ENCODE peak calls at places on chromosomes 16 and 17, in ten cellular contexts. S is esophagus squamous epithelium, X is right lobe of liver, O is ovary, D is adrenal gland, F is sigmoid colon, T is heart left ventricle, Q is IMR-90, W is uterus, L is A549. U is an unnamed sample.

GRCh38 chr16:68068926-68069325 is 16.2 kb upstream of the NFATC3 start:
- DNase-seq in S (no peak), X (no peak), O (no peak), D (no peak), F (no peak), T (no peak), Q (no peak), W (no peak), L (no peak), U (no peak)

GRCh38 chr17:16507918-16508533 is 16.0 kb upstream of the LRRC75A start:
- DNase-seq in S (no peak), X (no peak), O (no peak), D (no peak), F (no peak), T (no peak), Q (peak; percentile 17), W (no peak), L (no peak), U (peak; percentile 42)

GRCh38 chr17:77425791-77426641 is 285.2 kb downstream of the SEC14L1 start:
- DNase-seq in S (no peak), X (no peak), O (peak; percentile 79), D (peak; percentile 94), F (peak; percentile 98), T (no peak), Q (peak; percentile 87), W (peak; percentile 95), L (peak; percentile 97), U (no peak)

GRCh38 chr17:36923814-36924221 is 13.5 kb upstream of the LHX1 start:
- DNase-seq in S (no peak), X (no peak), O (no peak), D (peak; percentile 28), F (no peak), T (no peak), Q (no peak), W (no peak), L (no peak), U (no peak)

GRCh38 chr16:4371481-4372314 is at the start of gene VASN:
- DNase-seq in S (no peak), X (peak; percentile 89), O (peak; percentile 90), D (peak; percentile 76), F (peak; percentile 92), T (peak; percentile 82), Q (peak; percentile 75), W (peak; percentile 85), L (peak; percentile 78), U (peak; percentile 87)

GRCh38 chr17:83195330-83196087 is 116.1 kb downstream of the METRNL start:
- DNase-seq in S (no peak), X (peak; percentile 19), O (no peak), D (peak; percentile 6), F (peak; percentile 69), T (peak; percentile 50), Q (no peak), W (no peak), L (no peak), U (peak; percentile 31)

GRCh38 chr17:36149296-36149820 is 27.1 kb downstream of the TBC1D3B start:
- DNase-seq in S (no peak), X (no peak), O (peak; percentile 29), D (peak; percentile 35), F (peak; percentile 64), T (peak; percentile 43), Q (peak; percentile 33), W (peak; percentile 15), L (no peak), U (no peak)

GRCh38 chr16:31050280-31051030 is 17.1 kb downstream of the STX4 start:
- DNase-seq in S (no peak), X (no peak), O (no peak), D (no peak), F (no peak), T (no peak), Q (no peak), W (no peak), L (no peak), U (no peak)

GRCh38 chr17:2303278-2304188 is at the start of the genes SMG6 and SRR:
- DNase-seq in S (peak; percentile 52), X (peak; percentile 94), O (peak; percentile 92), D (peak; percentile 92), F (peak; percentile 95), T (peak; percentile 93), Q (peak; percentile 75), W (peak; percentile 89), L (peak; percentile 95), U (peak; percentile 89)

DNA sequence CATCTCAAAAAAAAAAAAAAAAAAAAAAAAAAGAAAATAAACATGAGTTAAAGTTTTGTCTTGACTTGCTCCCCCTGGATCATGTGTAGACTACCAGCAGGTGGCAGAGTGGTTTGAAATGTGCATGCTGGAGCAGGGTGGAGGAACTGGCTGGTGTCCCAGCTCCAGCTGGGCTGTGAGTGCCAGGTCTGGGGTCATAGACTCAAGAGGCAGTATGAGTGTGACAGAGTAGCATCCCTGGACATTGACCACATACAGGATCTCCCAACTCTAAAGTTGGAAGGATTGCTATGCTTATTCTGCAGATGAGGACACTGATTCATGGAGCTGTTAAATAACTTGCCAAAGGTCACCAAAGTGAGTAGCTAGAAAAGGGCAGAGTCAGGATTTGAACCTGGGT is 198.0 kb upstream of the MPHOSPH6 start:
- DNase-seq in S (no peak), X (peak; percentile 72), O (no peak), D (peak; percentile 16), F (no peak), T (peak; percentile 72), Q (peak; percentile 32), W (no peak), L (peak; percentile 13), U (no peak)
- TF ChIP-seq CTCF in S (no peak), X (peak; percentile 44), O (no peak), D (no peak), F (no peak), T (peak; percentile 51), Q (peak; percentile 25), W (no peak), L (no peak), U (no peak)

DNA sequence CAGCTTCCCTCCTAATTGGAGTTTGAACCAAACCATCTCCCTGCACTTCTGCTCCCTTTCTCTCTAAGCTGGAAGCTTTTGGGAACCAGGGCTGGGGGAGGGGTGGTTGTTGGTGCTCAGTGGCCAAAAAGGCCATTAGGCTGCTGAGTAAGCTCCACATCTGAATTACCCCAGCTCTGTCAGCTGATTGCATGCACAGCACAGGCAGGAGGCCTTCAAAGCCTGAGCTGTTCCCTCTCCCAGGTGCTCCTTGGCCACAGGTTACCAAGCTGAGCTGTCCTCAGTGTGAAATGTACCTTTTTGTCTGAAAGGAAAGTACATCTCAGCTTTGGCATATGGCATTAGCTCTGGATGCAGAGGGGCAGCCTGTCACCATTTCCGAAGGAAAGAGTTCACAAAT is 6.2 kb upstream of the TBKBP1 start:
- DNase-seq in S (no peak), X (no peak), O (no peak), D (peak; percentile 67), F (no peak), T (no peak), Q (peak; percentile 44), W (no peak), L (no peak), U (no peak)
- TF ChIP-seq POLR2A in S (no peak), X (no peak), O (no peak), D (no peak), F (no peak), T (no peak), Q (no peak), W (no peak), L (no peak), U (no peak)

GRCh38 chr17:50263293-50264262 is 10.7 kb upstream of the TMEM92 start:
- DNase-seq in S (no peak), X (no peak), O (peak; percentile 43), D (no peak), F (no peak), T (no peak), Q (no peak), W (peak; percentile 30), L (no peak), U (no peak)

GRCh38 chr17:50260501-50260911 is 13.8 kb upstream of the TMEM92 start:
- DNase-seq in S (no peak), X (no peak), O (peak; percentile 22), D (no peak), F (no peak), T (no peak), Q (no peak), W (peak; percentile 23), L (no peak), U (no peak)

GRCh38 chr17:50264263-50265113 is 9.8 kb upstream of the TMEM92 start:
- DNase-seq in S (no peak), X (no peak), O (peak; percentile 73), D (no peak), F (peak; percentile 74), T (no peak), Q (peak; percentile 51), W (peak; percentile 77), L (no peak), U (peak; percentile 61)

GRCh38 chr17:50261051-50261915 is 13.0 kb upstream of the TMEM92 start:
- DNase-seq in S (no peak), X (no peak), O (no peak), D (no peak), F (no peak), T (no peak), Q (no peak), W (no peak), L (no peak), U (no peak)

GRCh38 chr17:50262001-50262794 is 12.1 kb upstream of the TMEM92 start:
- DNase-seq in S (no peak), X (no peak), O (no peak), D (no peak), F (no peak), T (no peak), Q (no peak), W (no peak), L (no peak), U (no peak)
- H3K4me1 ChIP-seq in S (peaks cover 13% of the 10 kb centered on the region), X (no peaks in the 10 kb centered on the region), O (peaks cover 45% of the 10 kb centered on the region), D (no peaks in the 10 kb centered on the region), F (peaks cover 75% of the 10 kb centered on the region), T (no peaks in the 10 kb centered on the region), Q (peaks cover 39% of the 10 kb centered on the region), W (peaks cover 74% of the 10 kb centered on the region), L (peaks cover 19% of the 10 kb centered on the region), U (peaks cover 34% of the 10 kb centered on the region)

GRCh38 chr17:8576895-8577294 is 53.6 kb downstream of the MYH10 start:
- DNase-seq in S (no peak), X (no peak), O (no peak), D (no peak), F (no peak), T (no peak), Q (no peak), W (no peak), L (no peak), U (no peak)

GRCh38 chr17:8574687-8575086 is 55.8 kb downstream of the MYH10 start:
- DNase-seq in S (no peak), X (no peak), O (peak; percentile 22), D (no peak), F (no peak), T (no peak), Q (no peak), W (peak; percentile 21), L (no peak), U (no peak)

GRCh38 chr17:8577868-8578267 is 52.7 kb downstream of the MYH10 start:
- DNase-seq in S (no peak), X (no peak), O (no peak), D (no peak), F (no peak), T (no peak), Q (no peak), W (no peak), L (no peak), U (no peak)

DNA sequence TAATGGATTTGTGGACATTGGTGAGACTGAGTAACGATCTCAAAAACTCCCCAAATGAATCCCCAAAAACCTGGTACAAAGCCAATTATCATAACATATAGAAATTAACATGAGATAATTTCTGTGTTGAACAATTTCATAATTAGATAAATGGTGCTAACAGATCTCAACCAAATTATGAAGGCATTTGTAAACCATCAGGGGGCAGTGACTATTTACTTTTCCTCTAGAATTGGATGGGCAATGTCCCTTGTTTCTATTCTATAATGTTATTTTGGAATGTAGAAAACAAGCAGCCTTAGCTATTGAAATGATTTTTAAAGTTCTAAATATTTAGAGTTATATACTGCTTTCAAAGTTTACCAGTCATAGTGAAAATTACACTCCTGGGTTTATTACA is 57.8 kb downstream of the MYH10 start:
- DNase-seq in S (no peak), X (no peak), O (no peak), D (no peak), F (no peak), T (no peak), Q (no peak), W (no peak), L (no peak), U (no peak)
- TF ChIP-seq CTCF in S (no peak), X (peak; percentile 32), O (no peak), D (peak; percentile 8), F (peak; percentile 21), T (peak; percentile 55), Q (peak; percentile 38), W (peak; percentile 33), L (peak; percentile 22), U (peak; percentile 10)